ENCODE peak calls at places on chromosomes 2 and 18, in nine cellular contexts. H is ascending aorta; T is PC-3; L is pancreas; O is spleen; N is body of pancreas; G is heart left ventricle; D is CD8-positive, alpha-beta T cell; A is lung. B is an unnamed sample.
A peak's percentile ranks its signal among the peaks of the same experiment; 100 is the strongest.

GRCh38 chr2:174824098-174824497 is 59.8 kb upstream of the CHRNA1 start:
- DNase-seq in L (no peak), G (no peak), N (no peak), A (no peak), D (no peak), T (no peak), H (no peak), O (no peak), B (no peak)

GRCh38 chr2:61620244-61621159 is 82.3 kb upstream of the XPO1 start:
- DNase-seq in L (no peak), H (no peak), D (no peak), G (no peak), T (peak; percentile 89), O (no peak), N (no peak), A (no peak), B (no peak)

GRCh38 chr2:150147889-150148683 is 339.4 kb downstream of the RND3 start:
- DNase-seq in H (no peak), G (no peak), O (no peak), T (no peak), N (no peak), L (no peak), D (no peak), A (no peak), B (no peak)

GRCh38 chr18:6396843-6397242 is 17.9 kb downstream of the L3MBTL4 start:
- DNase-seq in N (no peak), D (no peak), T (no peak), H (no peak), O (no peak), A (no peak), G (no peak), L (no peak), B (no peak)

GRCh38 chr2:59589881-59590280 is 963.6 kb downstream of the BCL11A start:
- DNase-seq in L (no peak), H (no peak), G (no peak), T (no peak), A (no peak), D (no peak), N (no peak), O (no peak), B (no peak)

GRCh38 chr2:55364189-55365055 is 55.2 kb downstream of the CCDC88A start:
- DNase-seq in T (peak; percentile 96), G (no peak), A (peak; percentile 62), N (peak; percentile 62), H (no peak), D (no peak), O (no peak), L (peak; percentile 68), B (no peak)

GRCh38 chr2:64296695-64297346 is 152.6 kb upstream of the PELI1 start:
- DNase-seq in O (no peak), L (no peak), D (no peak), T (no peak), N (no peak), H (no peak), G (no peak), A (no peak), B (no peak)

GRCh38 chr2:40034198-40034597 is 255.1 kb upstream of the THUMPD2 start:
- DNase-seq in H (no peak), L (no peak), N (no peak), A (no peak), T (no peak), G (no peak), D (no peak), O (no peak), B (no peak)

GRCh38 chr2:100706249-100706648 is 113.7 kb upstream of the NPAS2 start:
- DNase-seq in A (no peak), G (no peak), O (no peak), D (no peak), L (no peak), H (no peak), T (no peak), N (no peak), B (no peak)

GRCh38 chr2:237320801-237321563 is 93.0 kb downstream of the COL6A3 start:
- DNase-seq in D (no peak), L (no peak), T (no peak), G (no peak), H (peak; percentile 23), O (no peak), A (no peak), N (peak; percentile 35), B (no peak)

GRCh38 chr2:160940271-160940670 is 220.0 kb upstream of the TANK start:
- DNase-seq in D (no peak), H (no peak), N (no peak), G (no peak), A (no peak), O (no peak), T (no peak), L (no peak), B (no peak)

GRCh38 chr2:61970807-61971556 is 65.5 kb downstream of the COMMD1 start:
- DNase-seq in H (no peak), A (no peak), L (no peak), O (no peak), G (no peak), T (no peak), D (no peak), N (no peak), B (no peak)

GRCh38 chr2:675982-676646 is 1.1 kb downstream of the TMEM18 start:
- DNase-seq in L (peak; percentile 60), T (peak; percentile 88), A (peak; percentile 44), N (no peak), O (no peak), D (peak; percentile 29), H (no peak), G (no peak), B (peak; percentile 64)

GRCh38 chr2:62406573-62407043 is 99.4 kb downstream of the TMEM17 start:
- DNase-seq in D (no peak), T (no peak), A (no peak), N (no peak), O (no peak), L (no peak), G (no peak), H (no peak), B (peak; percentile 62)

GRCh38 chr2:236512902-236513433 is 56.7 kb upstream of the ACKR3 start:
- DNase-seq in O (peak; percentile 89), T (peak; percentile 67), G (peak; percentile 74), A (peak; percentile 61), N (peak; percentile 78), H (no peak), D (peak; percentile 72), L (peak; percentile 49), B (peak; percentile 59)

GRCh38 chr2:108148555-108148954 is 91.2 kb upstream of the SULT1C3 start:
- DNase-seq in A (no peak), D (no peak), T (no peak), L (no peak), G (no peak), O (no peak), N (no peak), H (no peak), B (no peak)

GRCh38 chr2:70553584-70554337 is at the start of gene TGFA:
- DNase-seq in A (peak; percentile 80), H (no peak), N (peak; percentile 92), O (peak; percentile 94), G (peak; percentile 82), T (peak; percentile 95), L (peak; percentile 90), D (peak; percentile 63), B (peak; percentile 92)

GRCh38 chr2:100733344-100734187 is 86.4 kb upstream of the NPAS2 start:
- DNase-seq in L (no peak), G (no peak), T (peak; percentile 49), D (no peak), H (no peak), O (no peak), A (peak; percentile 60), N (peak; percentile 21), B (peak; percentile 62)

GRCh38 chr2:65675350-65675749 is 243.0 kb upstream of the SPRED2 start:
- DNase-seq in N (no peak), T (no peak), O (no peak), A (no peak), G (no peak), D (no peak), H (no peak), L (no peak), B (no peak)

GRCh38 chr18:49966090-49966489 is 152.8 kb upstream of the ACAA2 start:
- DNase-seq in G (no peak), A (no peak), L (no peak), D (no peak), N (no peak), T (no peak), O (no peak), H (no peak), B (no peak)
- H3K27ac ChIP-seq in G (no peak overlapping the region), A (no peak overlapping the region), L (peak overlapping the region; percentile 1), D (no peak overlapping the region), N (peak overlapping the region; percentile 20), T (no peak overlapping the region), O (no peak overlapping the region), H (no peak overlapping the region), B (peak overlapping the region; percentile 71)

GRCh38 chr2:25168256-25169072 is at the start of gene POMC:
- DNase-seq in A (no peak), N (peak; percentile 45), D (peak; percentile 26), H (no peak), L (no peak), T (no peak), G (peak; percentile 70), O (peak; percentile 82), B (peak; percentile 28)
- TF ChIP-seq CTCF in A (no peak), N (peak; percentile 6), D (no peak), H (no peak), L (no peak), T (no peak), G (no peak), O (no peak), B (no peak)

GRCh38 chr2:241719093-241719492 is 15.3 kb upstream of the D2HGDH start:
- DNase-seq in O (no peak), T (no peak), H (no peak), L (no peak), A (no peak), N (no peak), D (no peak), G (no peak), B (no peak)
- H3K36me3 ChIP-seq in O (peaks cover 92% of the 10 kb centered on the region), T (peaks cover 21% of the 10 kb centered on the region), H (peaks cover 67% of the 10 kb centered on the region), L (peaks cover 2% of the 10 kb centered on the region), A (peaks cover 4% of the 10 kb centered on the region), N (no peaks in the 10 kb centered on the region), D (peaks cover 14% of the 10 kb centered on the region), G (peaks cover 88% of the 10 kb centered on the region), B (no peaks in the 10 kb centered on the region)

DNA sequence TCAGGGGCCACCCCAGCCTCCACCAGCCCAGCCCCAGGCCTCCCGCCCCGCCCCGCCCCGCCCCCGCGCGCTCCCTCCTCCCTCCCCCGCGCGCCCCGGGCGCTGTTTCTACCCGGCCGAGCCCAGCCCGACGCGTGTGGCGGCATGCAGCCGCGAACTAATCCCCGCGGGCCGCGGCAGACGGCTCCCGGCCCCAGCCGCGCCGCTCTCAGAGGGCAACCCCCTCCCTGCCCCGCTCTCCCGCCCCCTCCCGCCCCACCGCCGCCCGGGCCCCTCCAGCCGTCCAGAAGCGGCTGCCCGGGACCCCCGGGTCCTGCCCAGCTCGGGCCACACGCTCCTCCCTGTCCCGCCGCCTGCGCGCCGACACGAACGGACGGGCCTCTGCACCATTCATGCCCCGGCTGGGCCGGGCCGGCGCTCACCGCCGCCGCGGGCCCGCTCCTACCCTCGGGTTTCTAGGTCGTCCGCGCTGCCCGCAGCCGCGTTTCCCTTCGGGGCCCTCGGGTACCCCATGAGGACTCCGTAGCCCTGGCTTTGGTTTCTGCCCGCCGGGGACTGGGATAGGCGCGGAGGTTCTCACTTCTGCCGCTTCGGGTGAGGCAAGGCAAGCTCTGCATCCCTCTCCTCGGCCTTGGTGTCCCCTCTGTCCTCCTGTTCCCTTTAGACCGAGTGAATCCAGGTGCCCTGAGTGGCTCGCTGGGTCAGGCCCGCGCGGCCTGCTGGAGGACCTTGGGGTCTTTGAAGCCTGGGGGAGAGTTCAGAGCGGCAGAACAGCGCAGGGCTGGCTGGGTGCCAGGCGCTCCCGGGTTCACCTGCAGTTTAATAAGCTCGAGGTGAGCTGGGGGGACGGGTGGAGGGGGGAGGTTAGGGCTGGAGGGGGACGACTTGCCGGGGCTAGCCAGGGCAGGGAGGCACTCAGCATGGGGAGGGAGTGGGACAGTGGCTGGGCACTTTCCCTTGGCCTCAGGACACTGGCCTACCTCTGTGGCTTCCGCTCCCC is 3.1 kb downstream of the WNT10A start:
- DNase-seq in T (no peak), O (peak; percentile 86), G (no peak), D (peak; percentile 44), H (no peak), L (no peak), A (no peak), N (peak; percentile 38), B (peak; percentile 39)
- H3K27ac ChIP-seq in T (no peak overlapping the region), O (peak overlapping the region; percentile 48), G (no peak overlapping the region), D (no peak overlapping the region), H (no peak overlapping the region), L (no peak overlapping the region), A (no peak overlapping the region), N (no peak overlapping the region), B (no peak overlapping the region)

B was measured in right lobe of liver.